ENCODE peak calls at places on chromosomes 5 and 9, in six cellular contexts. One of them, this sample, is unnamed.

GRCh38 chr5:136023935-136024645 is 4.7 kb upstream of the TGFBI start:
- DNase-seq in CD4-positive, alpha-beta memory T cell: no peak
- DNase-seq in small intestine: no peak
- DNase-seq in tibial artery: no peak
- DNase-seq in breast epithelium: no peak
- DNase-seq in WERI-Rb-1: no peak
- DNase-seq in this sample: no peak

GRCh38 chr5:168784449-168784848 is 205.3 kb upstream of the PANK3 start:
- DNase-seq in CD4-positive, alpha-beta memory T cell: no peak
- DNase-seq in small intestine: no peak
- DNase-seq in tibial artery: no peak
- DNase-seq in breast epithelium: no peak
- DNase-seq in WERI-Rb-1: no peak
- DNase-seq in this sample: no peak

GRCh38 chr5:160363122-160363521 is 7.3 kb downstream of the C1QTNF2 start:
- DNase-seq in CD4-positive, alpha-beta memory T cell: no peak
- DNase-seq in small intestine: no peak
- DNase-seq in tibial artery: no peak
- DNase-seq in breast epithelium: no peak
- DNase-seq in WERI-Rb-1: no peak
- DNase-seq in this sample: no peak

GRCh38 chr9:128254855-128255759 is 20.7 kb downstream of the GOLGA2 start:
- DNase-seq in CD4-positive, alpha-beta memory T cell: peak; percentile 27
- DNase-seq in small intestine: peak; percentile 43
- DNase-seq in tibial artery: no peak
- DNase-seq in breast epithelium: no peak
- DNase-seq in WERI-Rb-1: peak; percentile 88
- DNase-seq in this sample: peak; percentile 64

GRCh38 chr9:89661956-89662717 is 57.3 kb downstream of the GADD45G start:
- DNase-seq in CD4-positive, alpha-beta memory T cell: no peak
- DNase-seq in small intestine: peak; percentile 99
- DNase-seq in tibial artery: peak; percentile 97
- DNase-seq in breast epithelium: peak; percentile 97
- DNase-seq in WERI-Rb-1: peak; percentile 96
- DNase-seq in this sample: peak; percentile 100

GRCh38 chr5:95808686-95809413 is 13.7 kb downstream of the GLRX start:
- DNase-seq in CD4-positive, alpha-beta memory T cell: peak; percentile 89
- DNase-seq in small intestine: no peak
- DNase-seq in tibial artery: peak; percentile 95
- DNase-seq in breast epithelium: peak; percentile 43
- DNase-seq in WERI-Rb-1: no peak
- DNase-seq in this sample: peak; percentile 75

GRCh38 chr5:76041863-76042262 is 41.3 kb upstream of the SV2C start:
- DNase-seq in CD4-positive, alpha-beta memory T cell: no peak
- DNase-seq in small intestine: no peak
- DNase-seq in tibial artery: no peak
- DNase-seq in breast epithelium: no peak
- DNase-seq in WERI-Rb-1: no peak
- DNase-seq in this sample: no peak

GRCh38 chr5:6718161-6718681 is 5.0 kb downstream of the TENT4A start:
- DNase-seq in CD4-positive, alpha-beta memory T cell: no peak
- DNase-seq in small intestine: no peak
- DNase-seq in tibial artery: no peak
- DNase-seq in breast epithelium: peak; percentile 7
- DNase-seq in WERI-Rb-1: peak; percentile 3
- DNase-seq in this sample: peak; percentile 12

GRCh38 chr5:42628821-42629220 is 127.8 kb upstream of the CCDC152 start:
- DNase-seq in CD4-positive, alpha-beta memory T cell: no peak
- DNase-seq in small intestine: no peak
- DNase-seq in tibial artery: no peak
- DNase-seq in breast epithelium: no peak
- DNase-seq in WERI-Rb-1: no peak
- DNase-seq in this sample: no peak

GRCh38 chr5:130141689-130142320 is 237.5 kb downstream of the CHSY3 start:
- DNase-seq in CD4-positive, alpha-beta memory T cell: no peak
- DNase-seq in small intestine: peak; percentile 1
- DNase-seq in tibial artery: no peak
- DNase-seq in breast epithelium: no peak
- DNase-seq in WERI-Rb-1: peak; percentile 66
- DNase-seq in this sample: no peak

GRCh38 chr5:167634432-167634831 is 657.0 kb upstream of the WWC1 start:
- DNase-seq in CD4-positive, alpha-beta memory T cell: no peak
- DNase-seq in small intestine: no peak
- DNase-seq in tibial artery: no peak
- DNase-seq in breast epithelium: no peak
- DNase-seq in WERI-Rb-1: no peak
- DNase-seq in this sample: no peak

GRCh38 chr9:87421734-87422133 is 75.9 kb upstream of the DAPK1 start:
- DNase-seq in CD4-positive, alpha-beta memory T cell: no peak
- DNase-seq in small intestine: no peak
- DNase-seq in tibial artery: no peak
- DNase-seq in breast epithelium: no peak
- DNase-seq in WERI-Rb-1: no peak
- DNase-seq in this sample: no peak

GRCh38 chr5:77852514-77853352 is 76.6 kb upstream of the TBCA start:
- DNase-seq in CD4-positive, alpha-beta memory T cell: peak; percentile 26
- DNase-seq in small intestine: no peak
- DNase-seq in tibial artery: no peak
- DNase-seq in breast epithelium: no peak
- DNase-seq in WERI-Rb-1: peak; percentile 84
- DNase-seq in this sample: peak; percentile 58

GRCh38 chr5:90226433-90227099 is 183.0 kb downstream of the CETN3 start:
- DNase-seq in CD4-positive, alpha-beta memory T cell: no peak
- DNase-seq in small intestine: peak; percentile 7
- DNase-seq in tibial artery: no peak
- DNase-seq in breast epithelium: no peak
- DNase-seq in WERI-Rb-1: no peak
- DNase-seq in this sample: peak; percentile 52

GRCh38 chr9:106758911-106759310 is 104.1 kb upstream of the ZNF462 start:
- DNase-seq in CD4-positive, alpha-beta memory T cell: no peak
- DNase-seq in small intestine: no peak
- DNase-seq in tibial artery: no peak
- DNase-seq in breast epithelium: no peak
- DNase-seq in WERI-Rb-1: no peak
- DNase-seq in this sample: no peak

GRCh38 chr5:136025900-136026299 is 2.9 kb upstream of the TGFBI start:
- DNase-seq in CD4-positive, alpha-beta memory T cell: no peak
- DNase-seq in small intestine: no peak
- DNase-seq in tibial artery: peak; percentile 90
- DNase-seq in breast epithelium: no peak
- DNase-seq in WERI-Rb-1: no peak
- DNase-seq in this sample: no peak

GRCh38 chr9:120383999-120384924 is 195.7 kb downstream of the CDK5RAP2 start:
- DNase-seq in CD4-positive, alpha-beta memory T cell: no peak
- DNase-seq in small intestine: peak; percentile 40
- DNase-seq in tibial artery: peak; percentile 78
- DNase-seq in breast epithelium: no peak
- DNase-seq in WERI-Rb-1: no peak
- DNase-seq in this sample: peak; percentile 38

GRCh38 chr5:157455057-157455456 is 5.0 kb upstream of the NIPAL4 start:
- DNase-seq in CD4-positive, alpha-beta memory T cell: no peak
- DNase-seq in small intestine: no peak
- DNase-seq in tibial artery: no peak
- DNase-seq in breast epithelium: no peak
- DNase-seq in WERI-Rb-1: no peak
- DNase-seq in this sample: no peak

GRCh38 chr5:50476549-50476948 is 35.5 kb upstream of the EMB start:
- DNase-seq in CD4-positive, alpha-beta memory T cell: no peak
- DNase-seq in small intestine: no peak
- DNase-seq in tibial artery: no peak
- DNase-seq in breast epithelium: no peak
- DNase-seq in WERI-Rb-1: no peak
- DNase-seq in this sample: no peak

GRCh38 chr5:157860898-157861894 is 2.3 kb upstream of the CLINT1 start:
- DNase-seq in CD4-positive, alpha-beta memory T cell: peak; percentile 11
- DNase-seq in small intestine: peak; percentile 85
- DNase-seq in tibial artery: no peak
- DNase-seq in breast epithelium: no peak
- DNase-seq in WERI-Rb-1: no peak
- DNase-seq in this sample: peak; percentile 78

GRCh38 chr9:113532809-113533190 is 69.3 kb downstream of the RGS3 start:
- DNase-seq in CD4-positive, alpha-beta memory T cell: no peak
- DNase-seq in small intestine: no peak
- DNase-seq in tibial artery: no peak
- DNase-seq in breast epithelium: no peak
- DNase-seq in WERI-Rb-1: no peak
- DNase-seq in this sample: no peak

GRCh38 chr5:169037478-169037877 is 263.5 kb downstream of the SLIT3 start:
- DNase-seq in CD4-positive, alpha-beta memory T cell: no peak
- DNase-seq in small intestine: no peak
- DNase-seq in tibial artery: no peak
- DNase-seq in breast epithelium: no peak
- DNase-seq in WERI-Rb-1: no peak
- DNase-seq in this sample: no peak

GRCh38 chr9:23341346-23341745 is 484.7 kb downstream of the ELAVL2 start:
- DNase-seq in CD4-positive, alpha-beta memory T cell: no peak
- DNase-seq in small intestine: no peak
- DNase-seq in tibial artery: no peak
- DNase-seq in breast epithelium: no peak
- DNase-seq in WERI-Rb-1: no peak
- DNase-seq in this sample: no peak

GRCh38 chr5:180816608-180817534 is 14.3 kb upstream of the MGAT1 start:
- DNase-seq in CD4-positive, alpha-beta memory T cell: no peak
- DNase-seq in small intestine: no peak
- DNase-seq in tibial artery: peak; percentile 63
- DNase-seq in breast epithelium: no peak
- DNase-seq in WERI-Rb-1: no peak
- DNase-seq in this sample: no peak

GRCh38 chr5:167770461-167770860 is 521.0 kb upstream of the WWC1 start:
- DNase-seq in CD4-positive, alpha-beta memory T cell: no peak
- DNase-seq in small intestine: no peak
- DNase-seq in tibial artery: no peak
- DNase-seq in breast epithelium: no peak
- DNase-seq in WERI-Rb-1: no peak
- DNase-seq in this sample: no peak

GRCh38 chr5:9853309-9853708 is 223.2 kb upstream of the TAS2R1 start:
- DNase-seq in CD4-positive, alpha-beta memory T cell: no peak
- DNase-seq in small intestine: no peak
- DNase-seq in tibial artery: no peak
- DNase-seq in breast epithelium: no peak
- DNase-seq in WERI-Rb-1: no peak
- DNase-seq in this sample: no peak
- H3K36me3 ChIP-seq in CD4-positive, alpha-beta memory T cell: no peaks in the 10 kb centered on the region
- H3K36me3 ChIP-seq in small intestine: no peaks in the 10 kb centered on the region
- H3K36me3 ChIP-seq in tibial artery: no peaks in the 10 kb centered on the region
- H3K36me3 ChIP-seq in breast epithelium: no peaks in the 10 kb centered on the region
- H3K36me3 ChIP-seq in WERI-Rb-1: no peaks in the 10 kb centered on the region
- H3K36me3 ChIP-seq in this sample: no peaks in the 10 kb centered on the region

DNA sequence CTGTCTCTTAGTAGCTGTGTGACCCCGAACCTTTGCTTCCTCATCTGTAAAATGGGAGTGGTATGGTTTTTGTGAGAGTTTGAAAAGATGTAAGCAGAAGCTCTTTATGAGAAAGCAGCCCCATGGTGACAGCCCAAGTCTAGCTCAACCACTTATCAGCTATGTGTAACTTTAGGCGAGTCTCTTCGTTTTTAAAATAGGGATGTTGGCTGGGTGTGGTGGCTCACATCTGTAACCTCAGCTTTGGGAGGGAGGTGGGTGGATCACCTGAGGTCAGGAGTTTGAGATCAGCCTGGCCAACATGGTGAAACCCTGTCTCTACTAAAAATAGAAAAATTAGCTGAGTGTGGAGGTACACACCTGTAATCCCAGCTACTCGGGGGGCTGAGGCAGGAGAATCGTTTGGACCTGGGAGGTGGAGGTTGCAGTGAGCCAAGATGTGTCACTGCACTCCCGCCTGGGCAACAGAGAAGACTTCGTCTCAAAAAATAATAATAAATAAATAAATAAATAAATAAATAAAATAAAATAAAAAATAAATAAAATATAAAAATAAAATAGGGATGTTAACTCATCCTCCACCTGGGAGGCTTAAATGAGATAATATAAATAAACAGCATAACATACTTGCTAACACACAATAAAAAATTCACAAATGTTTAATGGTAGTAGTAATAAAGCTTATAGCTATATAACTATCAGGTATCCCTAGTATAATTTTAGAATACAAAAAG is 71.7 kb downstream of the APBA1 start:
- DNase-seq in CD4-positive, alpha-beta memory T cell: no peak
- DNase-seq in small intestine: no peak
- DNase-seq in tibial artery: no peak
- DNase-seq in breast epithelium: no peak
- DNase-seq in WERI-Rb-1: no peak
- DNase-seq in this sample: no peak
- H3K27me3 ChIP-seq in CD4-positive, alpha-beta memory T cell: no peaks in the 10 kb centered on the region
- H3K27me3 ChIP-seq in small intestine: no peaks in the 10 kb centered on the region
- H3K27me3 ChIP-seq in tibial artery: no peaks in the 10 kb centered on the region
- H3K27me3 ChIP-seq in breast epithelium: no peaks in the 10 kb centered on the region
- H3K27me3 ChIP-seq in WERI-Rb-1: no peaks in the 10 kb centered on the region
- H3K27me3 ChIP-seq in this sample: no peaks in the 10 kb centered on the region

GRCh38 chr5:134561871-134562296 is 36.4 kb downstream of the JADE2 start:
- DNase-seq in CD4-positive, alpha-beta memory T cell: no peak
- DNase-seq in small intestine: peak; percentile 36
- DNase-seq in tibial artery: no peak
- DNase-seq in breast epithelium: no peak
- DNase-seq in WERI-Rb-1: peak; percentile 46
- DNase-seq in this sample: no peak
- H3K36me3 ChIP-seq in CD4-positive, alpha-beta memory T cell: peaks cover 84% of the 10 kb centered on the region
- H3K36me3 ChIP-seq in small intestine: peaks cover 35% of the 10 kb centered on the region
- H3K36me3 ChIP-seq in tibial artery: peaks cover 72% of the 10 kb centered on the region
- H3K36me3 ChIP-seq in breast epithelium: peaks cover 26% of the 10 kb centered on the region
- H3K36me3 ChIP-seq in WERI-Rb-1: peaks cover 68% of the 10 kb centered on the region
- H3K36me3 ChIP-seq in this sample: peaks cover 12% of the 10 kb centered on the region

GRCh38 chr5:139950436-139950835 is 92.7 kb downstream of the NRG2 start:
- DNase-seq in CD4-positive, alpha-beta memory T cell: no peak
- DNase-seq in small intestine: no peak
- DNase-seq in tibial artery: no peak
- DNase-seq in breast epithelium: no peak
- DNase-seq in WERI-Rb-1: peak; percentile 58
- DNase-seq in this sample: no peak

GRCh38 chr5:139951983-139952382 is 91.1 kb downstream of the NRG2 start:
- DNase-seq in CD4-positive, alpha-beta memory T cell: no peak
- DNase-seq in small intestine: no peak
- DNase-seq in tibial artery: no peak
- DNase-seq in breast epithelium: no peak
- DNase-seq in WERI-Rb-1: no peak
- DNase-seq in this sample: no peak

GRCh38 chr5:139951296-139951924 is 91.7 kb downstream of the NRG2 start:
- DNase-seq in CD4-positive, alpha-beta memory T cell: no peak
- DNase-seq in small intestine: no peak
- DNase-seq in tibial artery: no peak
- DNase-seq in breast epithelium: no peak
- DNase-seq in WERI-Rb-1: no peak
- DNase-seq in this sample: no peak

GRCh38 chr5:139952464-139953070 is 90.5 kb downstream of the NRG2 start:
- DNase-seq in CD4-positive, alpha-beta memory T cell: no peak
- DNase-seq in small intestine: no peak
- DNase-seq in tibial artery: no peak
- DNase-seq in breast epithelium: no peak
- DNase-seq in WERI-Rb-1: no peak
- DNase-seq in this sample: no peak

DNA sequence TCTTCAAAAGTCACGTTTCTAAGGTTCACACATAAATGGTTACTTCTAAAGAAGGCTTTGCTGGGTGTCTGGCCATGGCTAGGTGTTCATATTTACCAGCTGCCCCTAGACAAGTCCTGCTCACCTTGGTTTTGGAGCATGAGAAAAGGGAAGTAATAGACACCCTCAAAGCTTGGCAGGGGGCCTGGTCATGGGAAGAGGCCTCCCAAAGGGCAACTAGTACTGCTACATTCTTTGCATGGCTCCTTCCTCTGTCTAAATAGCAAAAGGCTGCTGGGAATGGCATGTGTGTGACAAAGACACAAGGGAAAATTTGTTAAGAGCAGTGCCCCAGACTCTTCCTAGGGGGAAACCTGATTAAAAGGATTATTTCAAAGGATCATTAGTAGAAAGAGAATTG is 93.4 kb downstream of the NRG2 start:
- DNase-seq in CD4-positive, alpha-beta memory T cell: no peak
- DNase-seq in small intestine: no peak
- DNase-seq in tibial artery: no peak
- DNase-seq in breast epithelium: peak; percentile 75
- DNase-seq in WERI-Rb-1: no peak
- DNase-seq in this sample: no peak
- H3K27me3 ChIP-seq in CD4-positive, alpha-beta memory T cell: peaks cover 3% of the 10 kb centered on the region
- H3K27me3 ChIP-seq in small intestine: no peaks in the 10 kb centered on the region
- H3K27me3 ChIP-seq in tibial artery: no peaks in the 10 kb centered on the region
- H3K27me3 ChIP-seq in breast epithelium: no peaks in the 10 kb centered on the region
- H3K27me3 ChIP-seq in WERI-Rb-1: no peaks in the 10 kb centered on the region
- H3K27me3 ChIP-seq in this sample: no peaks in the 10 kb centered on the region